ENCODE peak calls at places on chromosome 12, in four cellular contexts. One of them, this sample, is unnamed.

GRCh38 chr12:643478-644292 is 19.6 kb downstream of the NINJ2 start:
- DNase-seq in prostate gland: no peak
- DNase-seq in K562: peak; percentile 18
- DNase-seq in stomach: peak; percentile 32
- DNase-seq in this sample: no peak

GRCh38 chr12:120352117-120352516 is 16.8 kb downstream of the MSI1 start:
- DNase-seq in prostate gland: no peak
- DNase-seq in K562: no peak
- DNase-seq in stomach: no peak
- DNase-seq in this sample: no peak

GRCh38 chr12:53324113-53324778 is 2.8 kb upstream of the AAAS start:
- DNase-seq in prostate gland: no peak
- DNase-seq in K562: no peak
- DNase-seq in stomach: peak; percentile 35
- DNase-seq in this sample: no peak

GRCh38 chr12:6275609-6276246 is 34.8 kb upstream of the PLEKHG6 start:
- DNase-seq in prostate gland: no peak
- DNase-seq in K562: no peak
- DNase-seq in stomach: no peak
- DNase-seq in this sample: no peak

GRCh38 chr12:63928305-63928704 is 83.8 kb downstream of the SRGAP1 start:
- DNase-seq in prostate gland: no peak
- DNase-seq in K562: no peak
- DNase-seq in stomach: no peak
- DNase-seq in this sample: no peak

GRCh38 chr12:13362260-13362841 is 165.8 kb downstream of the EMP1 start:
- DNase-seq in prostate gland: peak; percentile 26
- DNase-seq in K562: peak; percentile 55
- DNase-seq in stomach: peak; percentile 85
- DNase-seq in this sample: peak; percentile 48

GRCh38 chr12:27521981-27522380 is 2.0 kb upstream of the PPFIBP1 start:
- DNase-seq in prostate gland: no peak
- DNase-seq in K562: no peak
- DNase-seq in stomach: no peak
- DNase-seq in this sample: no peak

GRCh38 chr12:122753213-122753571 is 568 bp downstream of the DENR start:
- DNase-seq in prostate gland: no peak
- DNase-seq in K562: no peak
- DNase-seq in stomach: no peak
- DNase-seq in this sample: no peak

GRCh38 chr12:27967551-27968054 is 4.9 kb downstream of the PTHLH start:
- DNase-seq in prostate gland: no peak
- DNase-seq in K562: no peak
- DNase-seq in stomach: no peak
- DNase-seq in this sample: no peak

GRCh38 chr12:132593938-132594358 is 16.4 kb downstream of the LRCOL1 start:
- DNase-seq in prostate gland: peak; percentile 95
- DNase-seq in K562: peak; percentile 91
- DNase-seq in stomach: peak; percentile 95
- DNase-seq in this sample: peak; percentile 63

GRCh38 chr12:123907726-123908476 is 64.7 kb downstream of the CCDC92 start:
- DNase-seq in prostate gland: no peak
- DNase-seq in K562: peak; percentile 41
- DNase-seq in stomach: no peak
- DNase-seq in this sample: no peak

GRCh38 chr12:69476276-69477017 is 6.3 kb downstream of the FRS2 start:
- DNase-seq in prostate gland: no peak
- DNase-seq in K562: no peak
- DNase-seq in stomach: no peak
- DNase-seq in this sample: no peak

GRCh38 chr12:67751376-67751928 is 102.9 kb downstream of the DYRK2 start:
- DNase-seq in prostate gland: no peak
- DNase-seq in K562: no peak
- DNase-seq in stomach: no peak
- DNase-seq in this sample: no peak

GRCh38 chr12:19856389-19856788 is 417.1 kb downstream of the AEBP2 start:
- DNase-seq in prostate gland: no peak
- DNase-seq in K562: no peak
- DNase-seq in stomach: no peak
- DNase-seq in this sample: no peak

GRCh38 chr12:107656302-107656701 is 29.3 kb upstream of the PWP1 start:
- DNase-seq in prostate gland: no peak
- DNase-seq in K562: no peak
- DNase-seq in stomach: no peak
- DNase-seq in this sample: no peak

GRCh38 chr12:117671734-117672133 is 297.1 kb downstream of the KSR2 start:
- DNase-seq in prostate gland: peak; percentile 27
- DNase-seq in K562: peak; percentile 76
- DNase-seq in stomach: no peak
- DNase-seq in this sample: no peak

GRCh38 chr12:64616221-64616620 is 5.9 kb downstream of the RASSF3 start:
- DNase-seq in prostate gland: no peak
- DNase-seq in K562: no peak
- DNase-seq in stomach: no peak
- DNase-seq in this sample: no peak

GRCh38 chr12:27861428-27862167 is 81.6 kb upstream of the MANSC4 start:
- DNase-seq in prostate gland: no peak
- DNase-seq in K562: no peak
- DNase-seq in stomach: peak; percentile 51
- DNase-seq in this sample: no peak

GRCh38 chr12:32457251-32458025 is 58.1 kb downstream of the FGD4 start:
- DNase-seq in prostate gland: no peak
- DNase-seq in K562: no peak
- DNase-seq in stomach: no peak
- DNase-seq in this sample: no peak

GRCh38 chr12:118061011-118061875 is at the start of gene WSB2:
- DNase-seq in prostate gland: peak; percentile 70
- DNase-seq in K562: peak; percentile 90
- DNase-seq in stomach: peak; percentile 70
- DNase-seq in this sample: no peak

GRCh38 chr12:481422-481821 is 21.7 kb downstream of the B4GALNT3 start:
- DNase-seq in prostate gland: no peak
- DNase-seq in K562: no peak
- DNase-seq in stomach: peak; percentile 51
- DNase-seq in this sample: no peak

GRCh38 chr12:100672075-100672592 is 98.7 kb downstream of the GAS2L3 start:
- DNase-seq in prostate gland: no peak
- DNase-seq in K562: peak; percentile 66
- DNase-seq in stomach: no peak
- DNase-seq in this sample: peak; percentile 35

GRCh38 chr12:48996794-48997718 is 2.1 kb downstream of the DDN start:
- DNase-seq in prostate gland: peak; percentile 69
- DNase-seq in K562: peak; percentile 59
- DNase-seq in stomach: peak; percentile 81
- DNase-seq in this sample: no peak
- TF ChIP-seq POLR2AphosphoS5 in prostate gland: no peak
- TF ChIP-seq POLR2AphosphoS5 in K562: no peak
- TF ChIP-seq POLR2AphosphoS5 in stomach: no peak
- TF ChIP-seq POLR2AphosphoS5 in this sample: no peak

DNA sequence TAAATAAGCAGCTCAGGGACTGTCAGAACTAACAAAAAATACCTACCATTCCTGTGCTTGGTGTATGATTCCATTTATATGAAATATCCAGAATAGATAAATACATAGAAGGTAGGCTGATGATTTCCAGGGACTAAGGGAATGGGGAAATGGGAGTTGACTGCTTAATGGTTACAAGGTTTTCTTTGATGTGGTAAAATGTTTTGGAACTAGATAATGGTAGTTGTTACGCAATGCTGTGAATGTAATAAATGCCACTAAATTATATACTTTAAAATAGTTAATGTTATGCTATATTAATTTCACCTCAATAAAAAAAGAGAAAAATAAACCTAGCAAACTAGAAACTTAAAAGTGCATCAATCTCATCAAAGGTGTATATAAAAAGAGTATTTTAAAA is 41.1 kb downstream of the CEP83 start:
- DNase-seq in prostate gland: no peak
- DNase-seq in K562: no peak
- DNase-seq in stomach: no peak
- DNase-seq in this sample: no peak
- H3K27ac ChIP-seq in prostate gland: no peak overlapping the region
- H3K27ac ChIP-seq in K562: no peak overlapping the region
- H3K27ac ChIP-seq in stomach: no peak overlapping the region
- H3K27ac ChIP-seq in this sample: no peak overlapping the region

GRCh38 chr12:57833672-57834071 is 12.9 kb downstream of the CTDSP2 start:
- DNase-seq in prostate gland: no peak
- DNase-seq in K562: no peak
- DNase-seq in stomach: no peak
- DNase-seq in this sample: no peak

GRCh38 chr12:57832966-57833365 is 13.6 kb downstream of the CTDSP2 start:
- DNase-seq in prostate gland: no peak
- DNase-seq in K562: no peak
- DNase-seq in stomach: no peak
- DNase-seq in this sample: no peak

GRCh38 chr12:57835366-57836288 is 10.9 kb downstream of the CTDSP2 start:
- DNase-seq in prostate gland: no peak
- DNase-seq in K562: no peak
- DNase-seq in stomach: no peak
- DNase-seq in this sample: no peak

GRCh38 chr12:57836442-57837375 is 9.8 kb downstream of the CTDSP2 start:
- DNase-seq in prostate gland: peak; percentile 38
- DNase-seq in K562: no peak
- DNase-seq in stomach: peak; percentile 63
- DNase-seq in this sample: no peak

DNA sequence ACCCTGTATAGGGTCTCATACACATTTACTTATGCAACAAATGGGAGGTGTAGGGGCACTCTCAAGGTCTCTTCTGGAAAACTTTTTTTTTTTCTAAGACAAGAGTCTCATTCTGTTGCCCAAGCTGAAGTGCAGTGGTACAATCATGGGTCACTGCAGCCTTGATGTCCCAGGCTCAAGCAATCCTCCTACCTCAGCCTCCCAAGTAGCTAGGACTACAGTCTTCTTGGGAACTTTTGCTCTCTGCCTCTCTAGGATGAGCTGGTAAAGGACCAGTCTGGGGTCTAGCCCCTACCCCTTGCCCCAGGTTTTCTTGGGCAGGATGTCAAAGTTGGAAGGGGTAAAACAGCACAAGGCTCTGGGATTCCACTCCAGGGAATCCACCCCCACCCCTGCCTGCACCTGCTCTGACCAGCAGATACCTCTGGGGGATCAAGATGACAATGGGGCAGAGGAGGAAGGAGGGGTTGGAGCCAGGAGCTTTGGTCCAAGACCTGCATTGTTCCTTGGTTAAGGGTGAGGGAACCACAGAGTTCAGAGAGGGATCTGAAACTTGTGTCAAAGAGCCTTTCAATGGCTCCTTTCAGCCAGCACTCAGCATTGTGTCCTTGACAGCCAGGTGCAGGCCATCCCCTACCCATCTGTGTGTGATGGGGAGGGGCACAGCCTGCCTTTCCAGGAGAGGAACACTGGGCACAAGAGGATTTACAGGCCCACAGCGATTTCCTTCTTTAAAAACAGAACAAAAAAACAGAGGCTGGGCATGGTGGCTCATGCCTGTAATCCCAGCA is 12.2 kb downstream of the CTDSP2 start:
- DNase-seq in prostate gland: no peak
- DNase-seq in K562: no peak
- DNase-seq in stomach: no peak
- DNase-seq in this sample: no peak
- H3K4me1 ChIP-seq in prostate gland: peaks cover 44% of the 10 kb centered on the region
- H3K4me1 ChIP-seq in K562: peaks cover 38% of the 10 kb centered on the region
- H3K4me1 ChIP-seq in stomach: peaks cover 100% of the 10 kb centered on the region
- H3K4me1 ChIP-seq in this sample: peaks cover 77% of the 10 kb centered on the region

DNA sequence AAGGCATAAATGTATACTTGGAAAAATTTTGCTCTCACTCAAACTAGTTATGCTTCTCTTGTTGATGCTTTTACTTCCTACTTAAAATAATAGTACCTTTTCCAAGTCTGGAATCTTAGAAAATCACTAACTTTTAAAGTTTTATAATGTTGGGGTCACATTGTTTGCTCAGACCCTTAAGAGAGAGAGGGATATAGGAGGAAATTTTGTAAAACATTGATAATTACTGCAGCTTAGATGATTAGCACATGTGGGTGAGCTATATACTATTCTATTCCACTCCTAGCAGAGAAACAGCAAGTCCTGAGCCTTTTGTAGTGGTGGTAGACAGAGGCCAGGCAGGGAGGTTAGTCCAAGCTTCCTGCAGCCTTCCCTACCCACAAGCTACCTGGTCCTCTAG is 13.4 kb downstream of the EID3 start:
- DNase-seq in prostate gland: no peak
- DNase-seq in K562: no peak
- DNase-seq in stomach: no peak
- DNase-seq in this sample: no peak
- TF ChIP-seq POLR2AphosphoS5 in prostate gland: no peak
- TF ChIP-seq POLR2AphosphoS5 in K562: no peak
- TF ChIP-seq POLR2AphosphoS5 in stomach: no peak
- TF ChIP-seq POLR2AphosphoS5 in this sample: no peak

DNA sequence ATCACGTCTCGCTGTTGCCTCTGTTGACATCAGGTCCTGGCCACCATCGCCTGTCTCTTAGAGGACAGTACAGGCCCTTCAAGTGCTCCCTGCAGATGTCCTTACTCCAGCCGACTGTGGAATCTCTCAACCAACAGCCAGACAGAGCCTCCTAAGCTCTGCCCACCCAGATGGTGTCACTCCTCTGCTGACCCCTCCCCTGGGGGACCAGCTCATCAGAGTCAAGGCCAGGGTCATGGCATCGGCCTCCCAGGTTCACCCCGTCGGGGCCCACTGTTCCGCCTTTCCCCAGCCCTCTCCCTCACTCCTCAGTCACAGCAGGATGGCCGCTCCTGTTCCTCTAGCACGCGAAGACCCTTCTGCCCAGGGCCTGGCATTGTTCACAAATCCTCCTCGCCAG is 157.3 kb upstream of the TMEM132C start:
- DNase-seq in prostate gland: no peak
- DNase-seq in K562: no peak
- DNase-seq in stomach: no peak
- DNase-seq in this sample: no peak
- H3K27ac ChIP-seq in prostate gland: no peak overlapping the region
- H3K27ac ChIP-seq in K562: no peak overlapping the region
- H3K27ac ChIP-seq in stomach: no peak overlapping the region
- H3K27ac ChIP-seq in this sample: no peak overlapping the region

GRCh38 chr12:105226219-105226618 is 9.8 kb downstream of the APPL2 start:
- DNase-seq in prostate gland: peak; percentile 74
- DNase-seq in K562: no peak
- DNase-seq in stomach: peak; percentile 63
- DNase-seq in this sample: no peak
- H3K4me1 ChIP-seq in prostate gland: peaks cover 21% of the 10 kb centered on the region
- H3K4me1 ChIP-seq in K562: peaks cover 3% of the 10 kb centered on the region
- H3K4me1 ChIP-seq in stomach: peaks cover 92% of the 10 kb centered on the region
- H3K4me1 ChIP-seq in this sample: no peaks in the 10 kb centered on the region

DNA sequence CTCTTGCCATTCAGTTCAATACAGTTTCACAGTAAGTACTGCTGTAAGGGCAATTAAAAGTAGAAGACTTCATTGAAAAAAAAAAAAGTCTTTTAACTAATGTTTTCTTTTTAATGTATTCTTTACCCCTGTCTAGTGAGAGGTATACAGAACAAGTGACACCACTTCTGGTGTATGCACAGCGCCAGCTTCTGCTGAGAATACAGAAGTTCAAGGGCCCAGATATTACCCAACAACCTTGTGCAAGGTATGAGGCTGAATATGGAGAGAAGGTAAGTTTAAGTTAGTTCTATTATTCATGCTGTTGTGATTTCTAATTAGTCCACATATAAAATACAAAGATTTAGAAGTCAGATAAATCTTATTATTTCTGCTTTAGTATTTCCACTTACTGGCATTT is 168.7 kb downstream of the CFAP54 start:
- DNase-seq in prostate gland: no peak
- DNase-seq in K562: no peak
- DNase-seq in stomach: no peak
- DNase-seq in this sample: no peak
- TF ChIP-seq POLR2AphosphoS5 in prostate gland: no peak
- TF ChIP-seq POLR2AphosphoS5 in K562: no peak
- TF ChIP-seq POLR2AphosphoS5 in stomach: no peak
- TF ChIP-seq POLR2AphosphoS5 in this sample: no peak